ENCODE peak calls at places on chromosome 19, in five cellular contexts. V is sigmoid colon, L is right lobe of liver, H is uterus, E is Peyer's patch. Z is an unnamed sample.

GRCh38 chr19:1469936-1470863 is 8.8 kb downstream of the C19orf25 start:
- DNase-seq in V (no peak), L (no peak), H (no peak), E (peak; percentile 74), Z (no peak)

GRCh38 chr19:30684613-30685012 is 312.4 kb downstream of the ZNF536 start:
- DNase-seq in V (peak; percentile 6), L (no peak), H (no peak), E (no peak), Z (no peak)

GRCh38 chr19:18809149-18809978 is 18.3 kb upstream of the COMP start:
- DNase-seq in V (peak; percentile 93), L (no peak), H (peak; percentile 90), E (no peak), Z (peak; percentile 77)

GRCh38 chr19:31140717-31141116 is 208.5 kb downstream of the TSHZ3 start:
- DNase-seq in V (no peak), L (no peak), H (no peak), E (no peak), Z (no peak)

GRCh38 chr19:32917612-32917996 is 48.0 kb upstream of the SLC7A9 start:
- DNase-seq in V (no peak), L (no peak), H (no peak), E (no peak), Z (no peak)

GRCh38 chr19:52600639-52601024 is 30.5 kb downstream of the ZNF701 start:
- DNase-seq in V (peak; percentile 62), L (peak; percentile 59), H (no peak), E (peak; percentile 23), Z (no peak)

GRCh38 chr19:406121-406711 is 2.7 kb downstream of the C2CD4C start:
- DNase-seq in V (no peak), L (peak; percentile 47), H (no peak), E (no peak), Z (no peak)

GRCh38 chr19:2549701-2550191 is 73.8 kb downstream of the GADD45B start:
- DNase-seq in V (peak; percentile 96), L (peak; percentile 86), H (peak; percentile 70), E (no peak), Z (peak; percentile 81)

GRCh38 chr19:38658462-38659306 is 11.2 kb downstream of the ACTN4 start:
- DNase-seq in V (peak; percentile 81), L (no peak), H (peak; percentile 81), E (no peak), Z (no peak)

GRCh38 chr19:2083174-2083854 is 12.8 kb downstream of the MOB3A start:
- DNase-seq in V (peak; percentile 80), L (no peak), H (peak; percentile 25), E (peak; percentile 85), Z (no peak)

GRCh38 chr19:46606019-46606418 is 4.9 kb downstream of the CALM3 start:
- DNase-seq in V (peak; percentile 59), L (peak; percentile 55), H (no peak), E (peak; percentile 15), Z (no peak)

GRCh38 chr19:51317381-51317780 is 5.9 kb downstream of the IGLON5 start:
- DNase-seq in V (no peak), L (no peak), H (no peak), E (no peak), Z (no peak)

GRCh38 chr19:49687566-49688316 is 1.7 kb upstream of the ADM5 start:
- DNase-seq in V (no peak), L (no peak), H (no peak), E (no peak), Z (no peak)

GRCh38 chr19:3047307-3048189 is 14.7 kb downstream of the TLE5 start:
- DNase-seq in V (peak; percentile 97), L (peak; percentile 75), H (peak; percentile 98), E (peak; percentile 91), Z (peak; percentile 81)

GRCh38 chr19:38389101-38389925 is 816 bp downstream of the SPRED3 start:
- DNase-seq in V (no peak), L (no peak), H (no peak), E (peak; percentile 29), Z (no peak)

GRCh38 chr19:33125929-33126388 is 6.0 kb upstream of the WDR88 start:
- DNase-seq in V (peak; percentile 74), L (no peak), H (peak; percentile 36), E (peak; percentile 32), Z (peak; percentile 23)

GRCh38 chr19:52741951-52742485 is 7.2 kb upstream of the ZNF611 start:
- DNase-seq in V (no peak), L (no peak), H (no peak), E (no peak), Z (no peak)

GRCh38 chr19:8335343-8336071 is 7.6 kb downstream of the KANK3 start:
- DNase-seq in V (no peak), L (no peak), H (no peak), E (no peak), Z (no peak)

GRCh38 chr19:39115105-39115847 is 10.3 kb upstream of the PAK4 start:
- DNase-seq in V (no peak), L (no peak), H (no peak), E (no peak), Z (no peak)

GRCh38 chr19:13906525-13906904 is 514 bp downstream of the CC2D1A start:
- DNase-seq in V (no peak), L (no peak), H (no peak), E (peak; percentile 41), Z (peak; percentile 32)

GRCh38 chr19:13908674-13909073 is 2.7 kb downstream of the CC2D1A start:
- DNase-seq in V (no peak), L (no peak), H (no peak), E (no peak), Z (no peak)

GRCh38 chr19:13902993-13903555 is 2.8 kb downstream of the BRME1 start:
- DNase-seq in V (no peak), L (no peak), H (no peak), E (no peak), Z (no peak)

GRCh38 chr19:13906910-13907309 is 909 bp downstream of the CC2D1A start:
- DNase-seq in V (no peak), L (no peak), H (no peak), E (no peak), Z (no peak)

DNA sequence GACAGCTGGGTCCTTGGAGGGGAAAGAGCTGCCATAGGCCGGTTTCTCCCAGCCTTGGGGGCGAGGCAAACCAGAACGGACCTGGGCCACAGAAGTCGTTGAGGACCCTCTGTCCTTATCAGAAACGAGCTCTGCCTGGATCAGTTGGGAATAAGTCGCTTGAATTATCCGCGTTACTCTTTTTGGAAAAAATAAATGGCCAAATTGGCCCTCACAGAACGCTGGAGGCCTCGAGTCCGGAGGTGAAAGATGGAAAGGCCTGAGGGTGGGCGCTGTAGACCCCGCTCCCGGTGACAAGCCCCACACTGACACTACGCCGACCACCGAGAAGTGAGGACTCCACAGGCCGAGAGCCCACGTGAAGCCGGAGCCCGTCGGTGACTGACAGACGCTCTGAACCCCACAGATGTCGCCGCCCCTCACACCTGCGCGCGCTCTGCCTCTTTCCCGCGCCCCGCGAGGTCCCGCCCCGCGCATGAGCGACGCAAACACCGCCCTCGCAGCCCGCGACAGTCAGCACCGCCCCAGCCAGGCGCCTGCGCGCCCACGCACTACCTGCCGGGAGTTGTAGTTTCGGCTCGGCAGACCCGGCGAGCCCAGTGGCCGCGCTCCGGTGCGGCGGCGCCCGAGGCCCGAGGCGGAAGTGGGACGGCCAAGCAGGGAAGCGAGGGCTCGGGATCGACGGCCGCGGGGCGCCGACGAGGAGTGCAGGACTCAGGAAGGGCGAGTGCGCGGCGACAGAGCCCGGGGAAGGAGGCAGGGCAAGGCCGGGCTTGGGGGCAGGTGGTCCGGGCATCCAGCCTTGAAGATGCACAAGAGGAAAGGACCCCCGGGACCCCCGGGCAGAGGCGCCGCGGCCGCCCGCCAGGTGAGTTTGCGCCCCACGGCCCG is at the start of the genes BRME1 and CC2D1A:
- DNase-seq in V (peak; percentile 95), L (peak; percentile 96), H (peak; percentile 87), E (peak; percentile 90), Z (peak; percentile 88)
- H3K27ac ChIP-seq in V (peak within 1 kb of the TSS; percentile 56), L (peak within 1 kb of the TSS; percentile 45), H (peak within 1 kb of the TSS; percentile 70), E (peak within 1 kb of the TSS; percentile 83), Z (peak within 1 kb of the TSS; percentile 75)

DNA sequence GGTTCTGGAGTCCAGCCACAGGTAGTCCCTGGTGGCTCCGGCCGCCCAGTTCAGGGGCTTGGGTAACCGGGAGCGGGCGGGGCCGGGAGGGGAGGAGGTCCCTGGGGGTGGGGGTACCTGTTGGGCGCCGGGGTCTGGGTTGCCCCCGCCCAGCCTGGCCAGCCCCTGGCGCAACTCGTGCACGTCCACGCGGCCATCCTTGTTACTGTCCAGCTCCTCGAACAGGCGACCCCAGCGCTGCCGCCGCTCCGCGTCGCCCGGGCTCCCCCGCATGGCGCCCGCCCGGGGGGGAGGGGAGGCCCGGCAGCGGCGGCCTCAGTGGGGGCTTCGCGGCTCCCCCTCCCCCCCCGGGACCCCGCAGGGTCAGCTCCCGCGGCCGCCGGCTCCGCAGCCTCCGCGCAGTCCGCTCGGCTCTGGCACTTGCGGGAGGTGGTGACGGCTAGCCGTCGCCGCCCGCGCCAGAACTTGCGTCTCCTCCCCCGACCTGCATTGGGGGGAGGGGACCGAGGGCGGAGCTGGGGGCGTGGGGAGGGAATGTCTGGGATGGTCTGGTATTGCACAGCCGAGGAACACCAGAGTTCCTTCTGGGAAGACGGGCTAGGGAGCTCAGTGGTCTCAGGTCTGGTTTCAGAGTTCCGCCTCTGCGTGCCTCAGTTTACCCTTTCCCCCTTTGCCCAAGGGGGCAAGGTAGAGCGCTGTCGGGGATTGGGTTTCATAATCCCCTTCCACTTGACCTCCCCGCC is at the start of gene SLC25A23:
- DNase-seq in V (peak; percentile 87), L (peak; percentile 83), H (peak; percentile 69), E (peak; percentile 51), Z (no peak)
- TF ChIP-seq POLR2A in V (no peak), L (no peak), H (no peak), E (peak; percentile 34), Z (peak; percentile 21)

DNA sequence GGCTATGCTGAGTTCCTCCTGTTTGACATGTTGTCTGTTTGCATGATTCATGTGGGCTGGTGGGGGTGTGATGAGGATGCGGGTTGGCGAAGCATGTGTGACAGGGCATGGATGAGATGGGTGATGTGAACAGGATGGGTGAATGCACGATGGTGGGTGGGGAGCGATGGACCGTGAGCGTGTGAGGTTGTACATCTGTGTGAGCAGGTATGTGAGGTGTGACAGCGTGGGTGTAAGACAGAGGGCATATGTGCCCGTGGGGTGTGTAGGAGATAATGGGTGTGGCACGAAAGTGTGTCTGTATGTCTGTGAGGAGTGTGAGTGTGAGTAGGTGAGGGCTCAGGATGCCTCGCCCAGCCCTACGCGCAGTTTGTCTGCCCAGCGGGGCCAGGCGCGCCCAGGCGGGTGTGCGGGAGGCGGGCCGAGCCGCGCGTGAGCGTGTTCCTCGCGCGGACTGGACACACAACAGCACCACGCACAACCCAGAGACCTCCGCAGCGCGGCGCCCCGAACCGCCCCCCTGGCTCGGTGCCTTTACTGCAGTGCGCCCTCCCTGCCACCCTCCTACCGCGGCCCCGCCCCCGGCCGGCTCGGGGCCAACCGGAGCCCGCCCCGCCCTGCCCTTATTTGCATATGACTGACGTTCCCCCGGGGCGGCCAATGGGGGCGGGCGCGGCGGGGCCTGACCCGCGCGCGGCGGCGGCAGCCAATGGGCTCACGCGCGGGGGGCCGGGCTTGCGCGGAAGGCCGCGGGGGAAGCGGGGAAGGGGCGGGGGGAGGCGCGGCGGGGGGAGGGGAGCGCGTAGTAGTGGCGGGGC is 14.4 kb downstream of the CIC start:
- DNase-seq in V (peak; percentile 99), L (peak; percentile 97), H (peak; percentile 97), E (peak; percentile 98), Z (peak; percentile 89)
- H3K27ac ChIP-seq in V (peak overlapping the region; percentile 94), L (peak overlapping the region; percentile 74), H (peak overlapping the region; percentile 97), E (peak overlapping the region; percentile 96), Z (peak overlapping the region; percentile 97)

GRCh38 chr19:40804783-40805242 is 5.8 kb downstream of the EGLN2 start:
- DNase-seq in V (no peak), L (peak; percentile 90), H (no peak), E (no peak), Z (no peak)
- TF ChIP-seq POLR2A in V (no peak), L (no peak), H (no peak), E (no peak), Z (no peak)

Z was measured in gastrocnemius medialis.